ENCODE peak calls at places on chromosomes 6 and 20, in four cellular contexts. V is lower lobe of right lung, W is RWPE2, P is H9. U is an unnamed sample. For H3K9me3, the result is how much of the 10 kb centered on the place peaks cover.

GRCh38 chr20:62508641-62509051 is 32.9 kb upstream of the GATA5 start:
- DNase-seq in W (no peak), P (no peak), V (no peak), U (no peak)

GRCh38 chr6:62974452-62974851 is 236.8 kb upstream of the FKBP1C start:
- DNase-seq in P (no peak), W (no peak), V (no peak), U (no peak)

GRCh38 chr6:109671721-109672120 is 19.3 kb downstream of the AK9 start:
- DNase-seq in V (no peak), W (no peak), P (no peak), U (no peak)

GRCh38 chr6:32854376-32855178 is 585 bp downstream of the PSMB9 start:
- DNase-seq in W (no peak), P (no peak), V (peak), U (peak)

GRCh38 chr6:5287966-5288297 is 26.6 kb downstream of the FARS2 start:
- DNase-seq in P (no peak), W (no peak), V (no peak), U (no peak)

GRCh38 chr6:47181681-47182080 is 128.0 kb downstream of the TNFRSF21 start:
- DNase-seq in V (no peak), W (no peak), P (no peak), U (no peak)

GRCh38 chr6:91626935-91627334 is 1040.1 kb upstream of the MAP3K7 start:
- DNase-seq in V (no peak), W (no peak), P (no peak), U (no peak)

GRCh38 chr6:165245287-165245686 is 64.1 kb downstream of the C6orf118 start:
- DNase-seq in P (no peak), W (no peak), V (no peak), U (no peak)

GRCh38 chr6:13026557-13026956 is 301.8 kb downstream of the TBC1D7 start:
- DNase-seq in P (no peak), W (no peak), V (no peak), U (no peak)

GRCh38 chr6:34658605-34659218 is 37.9 kb downstream of the ILRUN start:
- DNase-seq in V (no peak), W (no peak), P (no peak), U (no peak)

GRCh38 chr6:158020811-158021210 is 39.1 kb downstream of the SYNJ2 start:
- DNase-seq in V (no peak), P (no peak), W (peak), U (no peak)

GRCh38 chr6:88891135-88891845 is 72.1 kb downstream of the RNGTT start:
- DNase-seq in P (no peak), W (no peak), V (no peak), U (no peak)

GRCh38 chr6:30364591-30364990 is 19.6 kb downstream of the RPP21 start:
- DNase-seq in P (no peak), V (no peak), W (no peak), U (no peak)

GRCh38 chr6:37673436-37673835 is 24.2 kb downstream of the MDGA1 start:
- DNase-seq in P (no peak), W (no peak), V (no peak), U (no peak)

GRCh38 chr6:150032598-150032997 is 7.3 kb upstream of the RAET1L start:
- DNase-seq in W (no peak), P (peak), V (no peak), U (no peak)

GRCh38 chr6:41712651-41713103 is 22.7 kb downstream of the TFEB start:
- DNase-seq in V (peak), W (no peak), P (no peak), U (no peak)

GRCh38 chr6:56246941-56247653 is at the start of gene COL21A1:
- DNase-seq in P (peak), V (peak), W (no peak), U (peak)

GRCh38 chr6:18025591-18025990 is 38.2 kb upstream of the KIF13A start:
- DNase-seq in P (no peak), W (no peak), V (no peak), U (no peak)

GRCh38 chr6:98871057-98871456 is 36.7 kb downstream of the POU3F2 start:
- DNase-seq in W (no peak), P (no peak), V (no peak), U (no peak)

GRCh38 chr6:148407372-148407771 is 64.7 kb downstream of the SASH1 start:
- DNase-seq in P (no peak), W (no peak), V (no peak), U (no peak)

GRCh38 chr6:143546599-143546998 is 35.1 kb upstream of the FUCA2 start:
- DNase-seq in W (no peak), P (no peak), V (no peak), U (no peak)
- H3K9me3 ChIP-seq in W (under half), P (under half), V (under half), U (under half)

GRCh38 chr6:159996087-159996622 is 27.3 kb downstream of the IGF2R start:
- DNase-seq in V (no peak), W (no peak), P (no peak), U (no peak)

GRCh38 chr6:159998543-159998942 is 29.7 kb downstream of the IGF2R start:
- DNase-seq in W (no peak), P (no peak), V (no peak), U (no peak)

GRCh38 chr6:159997498-159998101 is 28.7 kb downstream of the IGF2R start:
- DNase-seq in V (no peak), P (no peak), W (no peak), U (no peak)

GRCh38 chr6:159995405-159995804 is 26.5 kb downstream of the IGF2R start:
- DNase-seq in W (no peak), V (no peak), P (no peak), U (no peak)

GRCh38 chr6:159996626-159997497 is 28.0 kb downstream of the IGF2R start:
- DNase-seq in P (no peak), V (no peak), W (no peak), U (no peak)
- H3K9me3 ChIP-seq in P (under half), V (under half), W (under half), U (under half)

GRCh38 chr20:55744896-55745295 is 260.4 kb downstream of the CBLN4 start:
- DNase-seq in V (no peak), W (no peak), P (no peak), U (no peak)

GRCh38 chr20:55745840-55746239 is 259.5 kb downstream of the CBLN4 start:
- DNase-seq in V (no peak), W (no peak), P (no peak), U (no peak)

GRCh38 chr20:55740076-55740475 is 265.2 kb downstream of the CBLN4 start:
- DNase-seq in V (no peak), P (no peak), W (no peak), U (no peak)
- H3K9me3 ChIP-seq in V (under half), P (under half), W (under half), U (under half)

GRCh38 chr20:41598719-41599118 is 19.5 kb downstream of the CHD6 start:
- DNase-seq in W (no peak), V (no peak), P (no peak), U (no peak)

GRCh38 chr20:41601742-41602141 is 16.4 kb downstream of the CHD6 start:
- DNase-seq in W (no peak), V (no peak), P (no peak), U (no peak)

GRCh38 chr20:41599699-41600104 is 18.5 kb downstream of the CHD6 start:
- DNase-seq in W (no peak), V (no peak), P (no peak), U (no peak)

GRCh38 chr20:41604002-41604401 is 14.2 kb downstream of the CHD6 start:
- DNase-seq in P (no peak), W (no peak), V (no peak), U (no peak)

DNA sequence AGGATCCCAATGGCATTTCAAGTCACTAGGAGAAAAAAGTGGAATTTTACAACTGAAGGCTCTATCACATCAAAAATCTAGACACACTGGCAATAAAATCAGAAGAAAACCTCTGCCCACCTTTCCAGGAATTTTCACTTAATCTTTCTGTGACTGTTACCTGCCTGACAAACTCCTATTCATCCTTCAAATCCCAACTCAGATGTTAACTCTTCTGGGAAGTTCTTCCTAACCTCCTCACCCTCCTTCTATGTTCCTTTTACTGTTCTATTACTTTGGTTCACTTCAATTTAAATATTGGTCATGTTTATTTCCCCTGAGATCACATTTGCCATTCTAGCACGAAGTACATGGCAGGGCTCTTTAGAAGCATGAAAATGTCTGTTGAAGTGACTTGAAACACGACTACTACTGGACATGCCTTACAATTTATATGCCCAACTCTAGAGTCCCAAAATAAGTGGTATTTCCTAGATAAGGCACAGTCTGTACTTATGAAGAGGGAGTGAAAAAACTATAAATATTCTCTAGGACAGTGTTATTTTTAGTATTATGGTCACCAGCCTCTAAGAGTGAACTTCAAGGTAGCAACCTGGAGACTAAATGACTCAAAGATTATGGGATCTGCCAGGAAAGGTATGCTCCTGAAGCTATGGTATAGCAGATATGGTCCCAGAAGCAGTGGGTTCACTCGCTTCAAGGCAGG is 17.1 kb downstream of the CHD6 start:
- DNase-seq in P (no peak), W (no peak), V (no peak), U (no peak)
- H3K9me3 ChIP-seq in P (under half), W (under half), V (under half), U (half or more)

GRCh38 chr20:164618-165017 is 7.4 kb downstream of the DEFB127 start:
- DNase-seq in W (no peak), P (no peak), V (no peak), U (no peak)
- H3K9me3 ChIP-seq in W (under half), P (under half), V (under half), U (under half)

GRCh38 chr6:106901062-106901461 is 73.5 kb downstream of the CD24 start:
- DNase-seq in W (no peak), V (no peak), P (no peak), U (no peak)
- H3K9me3 ChIP-seq in W (under half), V (under half), P (under half), U (under half)

GRCh38 chr6:168011291-168011690 is 13.8 kb downstream of the KIF25 start:
- DNase-seq in W (no peak), V (no peak), P (no peak), U (no peak)
- H3K9me3 ChIP-seq in W (under half), V (under half), P (under half), U (under half)

U was measured in mucosa of descending colon.